ENCODE peak calls at places on chromosomes 6 and 20, in six cellular contexts. Y is NCI-H2081; M is endothelial cell; E is stimulated activated CD8-positive, alpha-beta memory T cell treated with anti-CD3 and anti-CD28 coated beads, Interleukin-4, amount 100 ng/mL, for 1 hour; J is activated naive CD4-positive, alpha-beta T cell treated with anti-CD3 and anti-CD28 coated beads, Interleukin-2, amount 50 U/mL, for 72 hours; V is RKO. Q is an unnamed sample.

GRCh38 chr6:42572523-42572922 is 8.7 kb downstream of the UBR2 start:
- DNase-seq in Y (no peak), M (no peak), E (no peak), J (no peak), V (no peak), Q (no peak)

GRCh38 chr6:44733868-44734267 is 346.4 kb downstream of the CDC5L start:
- DNase-seq in Y (no peak), M (no peak), E (no peak), J (no peak), V (no peak), Q (no peak)

GRCh38 chr6:15389759-15390723 is 144.2 kb downstream of the JARID2 start:
- DNase-seq in Y (peak; percentile 25), M (peak; percentile 65), E (no peak), J (no peak), V (no peak), Q (no peak)

GRCh38 chr6:25154034-25154596 is 125.1 kb upstream of the CARMIL1 start:
- DNase-seq in Y (no peak), M (no peak), E (no peak), J (no peak), V (no peak), Q (no peak)

GRCh38 chr6:11947063-11947462 is 65.0 kb upstream of the HIVEP1 start:
- DNase-seq in Y (no peak), M (no peak), E (no peak), J (no peak), V (no peak), Q (no peak)

GRCh38 chr20:59177266-59178250 is 13.9 kb downstream of the ZNF831 start:
- DNase-seq in Y (no peak), M (no peak), E (peak; percentile 30), J (no peak), V (no peak), Q (peak; percentile 85)

GRCh38 chr6:132907915-132908314 is 93.5 kb downstream of the RPS12 start:
- DNase-seq in Y (no peak), M (no peak), E (no peak), J (no peak), V (peak; percentile 60), Q (no peak)

GRCh38 chr20:32823078-32823477 is 3.3 kb downstream of the MAPRE1 start:
- DNase-seq in Y (no peak), M (no peak), E (no peak), J (no peak), V (peak; percentile 71), Q (no peak)

GRCh38 chr6:25026723-25027122 is 91.0 kb upstream of the RIPOR2 start:
- DNase-seq in Y (peak; percentile 17), M (no peak), E (no peak), J (no peak), V (no peak), Q (peak; percentile 49)

GRCh38 chr6:149211046-149211571 is 106.4 kb upstream of the TAB2 start:
- DNase-seq in Y (no peak), M (no peak), E (no peak), J (peak; percentile 35), V (no peak), Q (no peak)

GRCh38 chr6:2632368-2632767 is 118.4 kb downstream of the MYLK4 start:
- DNase-seq in Y (no peak), M (no peak), E (no peak), J (no peak), V (no peak), Q (no peak)

GRCh38 chr20:49024220-49024619 is 21.9 kb upstream of the CSE1L start:
- DNase-seq in Y (no peak), M (no peak), E (no peak), J (no peak), V (no peak), Q (no peak)

GRCh38 chr6:159094444-159095252 is 49.9 kb upstream of the TAGAP start:
- DNase-seq in Y (no peak), M (no peak), E (no peak), J (no peak), V (no peak), Q (no peak)

GRCh38 chr6:138334000-138334399 is 43.7 kb upstream of the SMIM28 start:
- DNase-seq in Y (no peak), M (no peak), E (no peak), J (no peak), V (no peak), Q (no peak)

GRCh38 chr6:82959385-82959941 is 106.2 kb downstream of the UBE3D start:
- DNase-seq in Y (no peak), M (no peak), E (no peak), J (no peak), V (no peak), Q (no peak)

GRCh38 chr6:35302604-35303218 is 5.1 kb downstream of the DEF6 start:
- DNase-seq in Y (no peak), M (no peak), E (peak; percentile 75), J (peak; percentile 85), V (no peak), Q (peak; percentile 89)

GRCh38 chr6:87660226-87660886 is 41.7 kb downstream of the AKIRIN2 start:
- DNase-seq in Y (no peak), M (no peak), E (no peak), J (no peak), V (peak; percentile 43), Q (no peak)

GRCh38 chr6:148076046-148076445 is 266.6 kb upstream of the SASH1 start:
- DNase-seq in Y (no peak), M (no peak), E (no peak), J (no peak), V (no peak), Q (no peak)

GRCh38 chr6:140581601-140582000 is 1207.2 kb upstream of the CITED2 start:
- DNase-seq in Y (no peak), M (no peak), E (no peak), J (no peak), V (no peak), Q (no peak)

GRCh38 chr20:47233333-47234188 is 122.9 kb downstream of the ZMYND8 start:
- DNase-seq in Y (no peak), M (no peak), E (no peak), J (no peak), V (no peak), Q (no peak)

GRCh38 chr6:134029495-134030455 is 22.6 kb downstream of the SLC2A12 start:
- DNase-seq in Y (peak; percentile 20), M (no peak), E (no peak), J (no peak), V (no peak), Q (no peak)

GRCh38 chr20:48669946-48670630 is 157.7 kb downstream of the PREX1 start:
- DNase-seq in Y (no peak), M (no peak), E (no peak), J (no peak), V (no peak), Q (no peak)

GRCh38 chr20:51309128-51309527 is 233.4 kb downstream of the NFATC2 start:
- DNase-seq in Y (no peak), M (no peak), E (no peak), J (no peak), V (no peak), Q (no peak)

GRCh38 chr6:17101422-17102257 is at the start of gene STMND1:
- DNase-seq in Y (peak; percentile 78), M (no peak), E (no peak), J (no peak), V (no peak), Q (no peak)

GRCh38 chr6:88910922-88911778 is 52.3 kb downstream of the RNGTT start:
- DNase-seq in Y (peak; percentile 17), M (no peak), E (no peak), J (no peak), V (no peak), Q (no peak)

GRCh38 chr6:37512400-37512958 is 12.8 kb upstream of the CCDC167 start:
- DNase-seq in Y (no peak), M (no peak), E (no peak), J (no peak), V (no peak), Q (no peak)

GRCh38 chr6:30121446-30122065 is 8.7 kb upstream of the TRIM31 start:
- DNase-seq in Y (no peak), M (no peak), E (no peak), J (no peak), V (no peak), Q (no peak)

GRCh38 chr6:151847064-151847463 is 39.6 kb downstream of the ESR1 start:
- DNase-seq in Y (no peak), M (peak; percentile 59), E (no peak), J (peak; percentile 3), V (peak; percentile 55), Q (no peak)

GRCh38 chr20:2741881-2742280 is 49.3 kb downstream of the EBF4 start:
- DNase-seq in Y (no peak), M (no peak), E (no peak), J (no peak), V (no peak), Q (no peak)

GRCh38 chr6:89618026-89618425 is 20.5 kb downstream of the LYRM2 start:
- DNase-seq in Y (no peak), M (no peak), E (no peak), J (no peak), V (no peak), Q (no peak)